ENCODE peak calls at places on chromosomes 13 and 19, in eight cellular contexts. W is thoracic aorta, R is endodermal cell, L is fibroblast of pulmonary artery, U is AG04449, Q is psoas muscle, N is Peyer's patch, D is adrenal gland. V is an unnamed sample.

GRCh38 chr13:77751513-77752456 is 54.3 kb downstream of the SLAIN1 start:
- DNase-seq in W (no peak), R (peak), L (peak), U (no peak), Q (no peak), N (no peak), D (peak), V (peak)

GRCh38 chr19:13031917-13032623 is 36.8 kb downstream of the NFIX start:
- DNase-seq in W (no peak), R (no peak), L (no peak), U (no peak), Q (peak), N (no peak), D (no peak), V (peak)

GRCh38 chr19:56839665-56840451 is 668 bp downstream of the PEG3 start:
- DNase-seq in W (peak), R (no peak), L (peak), U (no peak), Q (peak), N (peak), D (peak), V (peak)

GRCh38 chr13:40113644-40114304 is 458.3 kb downstream of the COG6 start:
- DNase-seq in W (no peak), R (no peak), L (peak), U (no peak), Q (no peak), N (no peak), D (no peak), V (peak)

GRCh38 chr19:11984986-11985385 is 20.1 kb downstream of the ZNF763 start:
- DNase-seq in W (no peak), R (peak), L (no peak), U (no peak), Q (no peak), N (no peak), D (no peak), V (no peak)

GRCh38 chr19:5308471-5309437 is 31.9 kb downstream of the PTPRS start:
- DNase-seq in W (peak), R (no peak), L (peak), U (peak), Q (no peak), N (no peak), D (peak), V (peak)

GRCh38 chr19:10419200-10419645 is 1.1 kb upstream of the PDE4A start:
- DNase-seq in W (no peak), R (peak), L (no peak), U (no peak), Q (peak), N (no peak), D (no peak), V (no peak)

GRCh38 chr19:49264258-49264657 is 60.7 kb downstream of the SLC6A16 start:
- DNase-seq in W (no peak), R (no peak), L (no peak), U (no peak), Q (no peak), N (no peak), D (no peak), V (no peak)

GRCh38 chr13:109761695-109762094 is 24.7 kb downstream of the IRS2 start:
- DNase-seq in W (no peak), R (no peak), L (no peak), U (no peak), Q (no peak), N (no peak), D (no peak), V (peak)

GRCh38 chr13:35720690-35721554 is 244.4 kb upstream of the MAB21L1 start:
- DNase-seq in W (no peak), R (peak), L (peak), U (no peak), Q (peak), N (peak), D (peak), V (peak)

GRCh38 chr13:45466359-45466758 is 1.6 kb downstream of the COG3 start:
- DNase-seq in W (no peak), R (no peak), L (no peak), U (no peak), Q (no peak), N (no peak), D (no peak), V (no peak)

GRCh38 chr13:95002968-95003813 is 290.8 kb upstream of the SOX21 start:
- DNase-seq in W (no peak), R (peak), L (no peak), U (no peak), Q (no peak), N (no peak), D (no peak), V (no peak)

GRCh38 chr13:25775986-25776385 is 275.8 kb downstream of the SHISA2 start:
- DNase-seq in W (no peak), R (no peak), L (no peak), U (no peak), Q (no peak), N (no peak), D (no peak), V (no peak)

GRCh38 chr13:19324325-19324724 is 142.7 kb upstream of the TUBA3C start:
- DNase-seq in W (no peak), R (no peak), L (no peak), U (no peak), Q (no peak), N (no peak), D (no peak), V (no peak)

GRCh38 chr19:45578861-45579260 is 5.7 kb downstream of the OPA3 start:
- DNase-seq in W (no peak), R (no peak), L (no peak), U (no peak), Q (no peak), N (no peak), D (no peak), V (no peak)

GRCh38 chr19:17803264-17803896 is 8.4 kb downstream of the B3GNT3 start:
- DNase-seq in W (no peak), R (no peak), L (no peak), U (no peak), Q (no peak), N (peak), D (no peak), V (no peak)
- H3K4me3 ChIP-seq in W (no peak), R (no peak), L (no peak), U (no peak), Q (no peak), N (no peak), D (no peak), V (no peak)

GRCh38 chr13:114021464-114022308 is 47.8 kb upstream of the C13orf46 start:
- DNase-seq in W (no peak), R (no peak), L (no peak), U (no peak), Q (no peak), N (no peak), D (no peak), V (no peak)
- TF ChIP-seq CTCF in W (no peak), R (peak), L (no peak), U (no peak), Q (no peak), N (no peak), D (no peak), V (no peak)

DNA sequence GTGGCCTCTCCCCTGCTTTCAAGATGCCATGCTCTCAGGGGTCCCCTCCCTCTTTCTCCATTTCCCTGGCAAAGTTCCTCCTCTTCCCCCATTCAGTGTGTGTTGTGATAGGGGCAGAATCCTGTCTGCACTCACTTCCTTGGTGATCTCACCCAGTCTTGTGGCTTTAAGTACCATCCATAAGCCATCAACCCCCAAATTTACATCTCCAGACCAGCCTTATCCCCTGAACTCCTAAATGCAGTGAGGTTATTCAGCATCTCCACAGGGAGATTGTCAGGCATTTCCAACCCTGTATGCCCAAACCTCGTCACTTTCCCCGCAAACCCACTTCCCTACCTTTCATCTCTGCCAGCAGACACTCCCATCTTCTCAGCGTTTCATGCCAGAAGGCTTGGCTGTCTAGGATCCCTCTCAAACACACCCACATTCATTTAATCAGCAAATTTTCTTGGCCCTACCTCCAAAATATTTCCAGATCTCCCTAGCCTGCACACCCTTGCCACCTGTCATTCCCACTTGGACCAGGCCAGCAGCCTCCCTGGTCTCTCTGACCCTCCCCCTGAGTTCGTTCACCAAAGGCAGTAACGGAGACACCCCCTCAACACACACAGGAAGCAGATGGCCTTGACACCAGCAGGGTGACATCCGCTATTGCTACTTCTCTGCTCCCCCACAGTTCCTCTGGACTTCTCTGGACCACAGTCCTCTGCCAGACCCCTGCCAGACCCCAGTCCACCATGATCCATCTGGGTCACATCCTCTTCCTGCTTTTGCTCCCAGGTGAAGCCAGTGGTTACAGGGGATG is at the start of gene HCST:
- DNase-seq in W (no peak), R (no peak), L (no peak), U (no peak), Q (no peak), N (peak), D (peak), V (peak)
- H3K4me3 ChIP-seq in W (peak), R (peak), L (peak), U (peak), Q (peak), N (peak), D (peak), V (no peak)

DNA sequence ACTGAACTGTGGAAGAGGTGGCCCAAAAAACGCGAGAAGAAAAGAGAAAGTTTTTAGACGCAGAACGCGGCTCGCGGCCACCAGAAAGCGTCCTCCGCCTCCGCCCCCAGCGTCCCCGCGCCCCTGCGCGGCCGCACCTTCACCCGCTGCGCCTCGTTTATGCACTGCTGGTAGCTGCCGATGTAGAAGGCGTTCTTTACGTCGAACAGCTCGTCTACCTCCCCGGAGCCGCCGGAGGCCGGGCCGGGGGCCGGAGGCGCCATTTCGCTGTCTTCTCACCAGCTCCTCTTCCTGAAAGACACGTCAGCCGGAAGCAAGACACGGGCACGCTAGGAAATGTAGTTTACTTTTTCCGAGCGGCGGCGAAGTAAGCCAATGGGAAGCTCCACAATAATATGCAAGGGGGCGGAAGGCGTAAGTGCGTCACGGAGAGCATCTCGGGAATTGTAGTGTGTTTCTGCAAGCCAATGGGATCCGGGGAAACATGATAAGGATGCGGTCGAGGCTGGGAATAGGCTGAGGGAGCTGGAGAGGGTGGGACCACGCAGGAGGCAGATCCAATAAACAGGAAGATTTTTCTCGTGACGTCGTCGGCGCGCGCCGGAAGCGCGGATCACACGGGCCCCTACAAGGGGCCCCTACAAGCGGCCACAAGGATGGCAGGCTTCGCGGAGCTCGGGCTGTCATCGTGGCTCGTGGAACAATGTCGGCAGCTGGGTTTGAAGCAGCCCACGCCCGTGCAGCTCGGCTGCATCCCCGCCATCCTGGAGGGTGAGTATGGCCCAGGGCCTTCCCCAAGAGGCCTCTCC is at the start of the genes COPE and DDX49:
- DNase-seq in W (peak), R (peak), L (peak), U (peak), Q (peak), N (peak), D (peak), V (peak)
- TF ChIP-seq CTCF in W (no peak), R (no peak), L (no peak), U (no peak), Q (no peak), N (no peak), D (peak), V (no peak)